ENCODE peak calls at places on chromosomes 11 and 22, in seven cellular contexts. One of them, this sample, is unnamed.

GRCh38 chr11:74871037-74871436 is 77.9 kb downstream of the XRRA1 start:
- DNase-seq in activated T-helper 1 cell treated with Interleukin-2 at 50 U/mL for 16 hours: no peak
- DNase-seq in HEK293T: no peak
- DNase-seq in dorsolateral prefrontal cortex: no peak
- DNase-seq in WERI-Rb-1: no peak
- DNase-seq in HL-60: no peak
- DNase-seq in Peyer's patch: no peak
- DNase-seq in this sample: no peak

GRCh38 chr11:102994101-102994500 is 38.6 kb upstream of the MMP13 start:
- DNase-seq in activated T-helper 1 cell treated with Interleukin-2 at 50 U/mL for 16 hours: no peak
- DNase-seq in dorsolateral prefrontal cortex: no peak
- DNase-seq in Peyer's patch: no peak
- DNase-seq in HEK293T: peak; percentile 13
- DNase-seq in HL-60: no peak
- DNase-seq in WERI-Rb-1: no peak
- DNase-seq in this sample: no peak

GRCh38 chr11:96045622-96046456 is 121.9 kb upstream of the MTMR2 start:
- DNase-seq in HL-60: no peak
- DNase-seq in dorsolateral prefrontal cortex: no peak
- DNase-seq in HEK293T: no peak
- DNase-seq in activated T-helper 1 cell treated with Interleukin-2 at 50 U/mL for 16 hours: no peak
- DNase-seq in Peyer's patch: no peak
- DNase-seq in WERI-Rb-1: no peak
- DNase-seq in this sample: peak; percentile 32

GRCh38 chr22:44000123-44000522 is 24.0 kb upstream of the PARVB start:
- DNase-seq in dorsolateral prefrontal cortex: no peak
- DNase-seq in WERI-Rb-1: no peak
- DNase-seq in HL-60: no peak
- DNase-seq in HEK293T: no peak
- DNase-seq in activated T-helper 1 cell treated with Interleukin-2 at 50 U/mL for 16 hours: no peak
- DNase-seq in Peyer's patch: no peak
- DNase-seq in this sample: no peak

GRCh38 chr11:46895821-46896220 is 22.5 kb downstream of the LRP4 start:
- DNase-seq in activated T-helper 1 cell treated with Interleukin-2 at 50 U/mL for 16 hours: no peak
- DNase-seq in HL-60: no peak
- DNase-seq in HEK293T: no peak
- DNase-seq in WERI-Rb-1: no peak
- DNase-seq in Peyer's patch: no peak
- DNase-seq in dorsolateral prefrontal cortex: peak; percentile 56
- DNase-seq in this sample: peak; percentile 86

GRCh38 chr11:110724358-110724757 is 12.1 kb upstream of the ARHGAP20 start:
- DNase-seq in HEK293T: no peak
- DNase-seq in WERI-Rb-1: no peak
- DNase-seq in dorsolateral prefrontal cortex: no peak
- DNase-seq in HL-60: no peak
- DNase-seq in Peyer's patch: no peak
- DNase-seq in activated T-helper 1 cell treated with Interleukin-2 at 50 U/mL for 16 hours: no peak
- DNase-seq in this sample: no peak

GRCh38 chr22:22460635-22461034 is 47.9 kb downstream of the ZNF280B start:
- DNase-seq in WERI-Rb-1: no peak
- DNase-seq in Peyer's patch: no peak
- DNase-seq in activated T-helper 1 cell treated with Interleukin-2 at 50 U/mL for 16 hours: no peak
- DNase-seq in HL-60: no peak
- DNase-seq in HEK293T: no peak
- DNase-seq in dorsolateral prefrontal cortex: no peak
- DNase-seq in this sample: no peak

GRCh38 chr22:23397618-23398567 is 182.2 kb downstream of the IGLL1 start:
- DNase-seq in activated T-helper 1 cell treated with Interleukin-2 at 50 U/mL for 16 hours: no peak
- DNase-seq in WERI-Rb-1: no peak
- DNase-seq in HL-60: no peak
- DNase-seq in dorsolateral prefrontal cortex: peak; percentile 13
- DNase-seq in Peyer's patch: no peak
- DNase-seq in HEK293T: no peak
- DNase-seq in this sample: no peak

GRCh38 chr22:38867124-38867455 is 4.9 kb downstream of the CBX6 start:
- DNase-seq in HEK293T: no peak
- DNase-seq in WERI-Rb-1: no peak
- DNase-seq in HL-60: no peak
- DNase-seq in dorsolateral prefrontal cortex: no peak
- DNase-seq in activated T-helper 1 cell treated with Interleukin-2 at 50 U/mL for 16 hours: no peak
- DNase-seq in Peyer's patch: no peak
- DNase-seq in this sample: no peak

GRCh38 chr22:39482768-39483167 is 19.3 kb upstream of the MIEF1 start:
- DNase-seq in HL-60: no peak
- DNase-seq in activated T-helper 1 cell treated with Interleukin-2 at 50 U/mL for 16 hours: no peak
- DNase-seq in Peyer's patch: no peak
- DNase-seq in HEK293T: no peak
- DNase-seq in WERI-Rb-1: no peak
- DNase-seq in dorsolateral prefrontal cortex: no peak
- DNase-seq in this sample: no peak

GRCh38 chr11:15627560-15627959 is 512.8 kb downstream of the INSC start:
- DNase-seq in dorsolateral prefrontal cortex: no peak
- DNase-seq in WERI-Rb-1: no peak
- DNase-seq in Peyer's patch: no peak
- DNase-seq in HEK293T: no peak
- DNase-seq in activated T-helper 1 cell treated with Interleukin-2 at 50 U/mL for 16 hours: no peak
- DNase-seq in HL-60: no peak
- DNase-seq in this sample: no peak

GRCh38 chr11:112590778-112591177 is 330.1 kb upstream of the PLET1 start:
- DNase-seq in HL-60: no peak
- DNase-seq in activated T-helper 1 cell treated with Interleukin-2 at 50 U/mL for 16 hours: no peak
- DNase-seq in WERI-Rb-1: no peak
- DNase-seq in Peyer's patch: no peak
- DNase-seq in HEK293T: no peak
- DNase-seq in dorsolateral prefrontal cortex: no peak
- DNase-seq in this sample: no peak

GRCh38 chr11:126147268-126148111 is 64.0 kb downstream of the RPUSD4 start:
- DNase-seq in HEK293T: no peak
- DNase-seq in Peyer's patch: peak; percentile 66
- DNase-seq in activated T-helper 1 cell treated with Interleukin-2 at 50 U/mL for 16 hours: no peak
- DNase-seq in HL-60: no peak
- DNase-seq in dorsolateral prefrontal cortex: no peak
- DNase-seq in WERI-Rb-1: no peak
- DNase-seq in this sample: no peak

This sample was measured in heart left ventricle.